ENCODE peak calls at places on chromosomes 1 and 21, in five cellular contexts. I is mammary epithelial cell, B is H9, T is neural progenitor cell, G is MM.1S. W is an unnamed sample.

GRCh38 chr1:215119719-215120118 is 37.2 kb downstream of the KCNK2 start:
- DNase-seq in I (peak; percentile 20), B (no peak), T (no peak), G (no peak), W (no peak)

GRCh38 chr1:56647106-56647505 is 2.0 kb downstream of the PRKAA2 start:
- DNase-seq in I (no peak), B (no peak), T (no peak), G (no peak), W (no peak)

GRCh38 chr1:229893762-229894444 is 173.1 kb upstream of the GALNT2 start:
- DNase-seq in I (peak; percentile 94), B (no peak), T (no peak), G (no peak), W (no peak)

GRCh38 chr1:230781596-230781995 is 34.4 kb downstream of the CAPN9 start:
- DNase-seq in I (peak; percentile 34), B (no peak), T (no peak), G (peak; percentile 65), W (no peak)

GRCh38 chr1:67134692-67135091 is at the start of gene C1orf141:
- DNase-seq in I (no peak), B (peak; percentile 63), T (peak; percentile 77), G (no peak), W (no peak)

GRCh38 chr1:236685917-236686814 is at the start of gene ACTN2:
- DNase-seq in I (no peak), B (peak; percentile 76), T (peak; percentile 85), G (no peak), W (no peak)

GRCh38 chr1:236687273-236687672 is 974 bp downstream of the ACTN2 start:
- DNase-seq in I (no peak), B (no peak), T (peak; percentile 43), G (no peak), W (no peak)

GRCh38 chr1:185974367-185974766 is 240.2 kb downstream of the HMCN1 start:
- DNase-seq in I (no peak), B (no peak), T (no peak), G (no peak), W (no peak)

GRCh38 chr21:43712268-43712942 is 6.5 kb upstream of the PDXK start:
- DNase-seq in I (peak; percentile 66), B (peak; percentile 32), T (no peak), G (no peak), W (no peak)

GRCh38 chr1:100219879-100220278 is 29.8 kb downstream of the DBT start:
- DNase-seq in I (no peak), B (no peak), T (no peak), G (no peak), W (no peak)

GRCh38 chr1:17553970-17554369 is 14.5 kb downstream of the ARHGEF10L start:
- DNase-seq in I (peak; percentile 88), B (no peak), T (no peak), G (no peak), W (no peak)

GRCh38 chr1:84366786-84367185 is 31.5 kb upstream of the DNASE2B start:
- DNase-seq in I (no peak), B (no peak), T (no peak), G (no peak), W (no peak)

GRCh38 chr1:151518936-151519335 is 7.7 kb downstream of the CGN start:
- DNase-seq in I (no peak), B (no peak), T (no peak), G (no peak), W (no peak)

GRCh38 chr1:168552961-168553360 is 9.2 kb upstream of the XCL2 start:
- DNase-seq in I (no peak), B (no peak), T (no peak), G (no peak), W (no peak)

GRCh38 chr1:209542585-209542984 is 40.9 kb upstream of the CAMK1G start:
- DNase-seq in I (peak; percentile 98), B (no peak), T (no peak), G (peak; percentile 15), W (no peak)

GRCh38 chr1:29408831-29409605 is 172.7 kb downstream of the PTPRU start:
- DNase-seq in I (no peak), B (peak; percentile 24), T (no peak), G (no peak), W (no peak)

GRCh38 chr1:20184481-20184900 is 1.4 kb upstream of the UBXN10 start:
- DNase-seq in I (no peak), B (no peak), T (no peak), G (no peak), W (no peak)

GRCh38 chr1:165265196-165265838 is 91.2 kb downstream of the LMX1A start:
- DNase-seq in I (no peak), B (no peak), T (no peak), G (no peak), W (no peak)

GRCh38 chr1:246798606-246799496 is 74.6 kb downstream of the SCCPDH start:
- DNase-seq in I (no peak), B (no peak), T (no peak), G (no peak), W (no peak)

GRCh38 chr1:221045842-221046831 is 166.9 kb downstream of the HLX start:
- DNase-seq in I (no peak), B (no peak), T (no peak), G (peak; percentile 88), W (no peak)

GRCh38 chr1:11526071-11526895 is 47.3 kb downstream of the DISP3 start:
- DNase-seq in I (peak; percentile 3), B (no peak), T (no peak), G (no peak), W (no peak)

GRCh38 chr1:29690156-29690555 is 453.8 kb downstream of the PTPRU start:
- DNase-seq in I (no peak), B (peak; percentile 11), T (no peak), G (no peak), W (no peak)

GRCh38 chr1:161192476-161193465 is 6.1 kb downstream of the ADAMTS4 start:
- DNase-seq in I (peak; percentile 48), B (peak; percentile 74), T (peak; percentile 81), G (peak; percentile 89), W (peak; percentile 76)

GRCh38 chr1:195202271-195202670 is 1406.0 kb downstream of the KCNT2 start:
- DNase-seq in I (no peak), B (no peak), T (no peak), G (no peak), W (no peak)

GRCh38 chr21:46216132-46216747 is 12.3 kb downstream of the LSS start:
- DNase-seq in I (no peak), B (no peak), T (no peak), G (no peak), W (no peak)

GRCh38 chr1:173742203-173742886 is 27.6 kb downstream of the KLHL20 start:
- DNase-seq in I (no peak), B (no peak), T (no peak), G (no peak), W (no peak)

GRCh38 chr21:38859852-38860251 is 54.1 kb downstream of the ETS2 start:
- DNase-seq in I (peak; percentile 68), B (no peak), T (no peak), G (no peak), W (no peak)

GRCh38 chr1:51523931-51524330 is 4.9 kb upstream of the EPS15 start:
- DNase-seq in I (no peak), B (no peak), T (no peak), G (no peak), W (no peak)

GRCh38 chr1:193367863-193368262 is 181.4 kb upstream of the B3GALT2 start:
- DNase-seq in I (no peak), B (no peak), T (no peak), G (no peak), W (no peak)

GRCh38 chr21:40421121-40421520 is 425.8 kb downstream of the DSCAM start:
- DNase-seq in I (peak; percentile 89), B (no peak), T (no peak), G (no peak), W (no peak)

GRCh38 chr1:119873166-119874025 is 22.9 kb downstream of the ADAM30 start:
- DNase-seq in I (peak; percentile 87), B (no peak), T (no peak), G (no peak), W (no peak)

GRCh38 chr1:117093091-117093534 is 28.4 kb downstream of the TRIM45 start:
- DNase-seq in I (peak; percentile 88), B (peak; percentile 50), T (peak; percentile 19), G (no peak), W (no peak)

GRCh38 chr1:57551476-57551875 is 127.6 kb upstream of the DAB1 start:
- DNase-seq in I (no peak), B (peak; percentile 29), T (no peak), G (no peak), W (no peak)

GRCh38 chr1:36816348-36816747 is 218.0 kb downstream of the GRIK3 start:
- DNase-seq in I (no peak), B (no peak), T (no peak), G (no peak), W (no peak)

GRCh38 chr1:22808186-22808845 is 97.7 kb downstream of the EPHB2 start:
- DNase-seq in I (peak; percentile 79), B (no peak), T (no peak), G (no peak), W (no peak)

GRCh38 chr1:91799159-91799558 is 86.8 kb downstream of the TGFBR3 start:
- DNase-seq in I (no peak), B (no peak), T (no peak), G (no peak), W (no peak)

GRCh38 chr1:91798241-91798648 is 87.7 kb downstream of the TGFBR3 start:
- DNase-seq in I (no peak), B (no peak), T (no peak), G (no peak), W (no peak)

GRCh38 chr1:91798741-91799140 is 87.2 kb downstream of the TGFBR3 start:
- DNase-seq in I (no peak), B (no peak), T (no peak), G (no peak), W (no peak)

GRCh38 chr1:91801496-91802115 is 84.3 kb downstream of the TGFBR3 start:
- DNase-seq in I (no peak), B (no peak), T (no peak), G (no peak), W (no peak)

GRCh38 chr1:91799863-91800262 is 86.1 kb downstream of the TGFBR3 start:
- DNase-seq in I (no peak), B (no peak), T (no peak), G (no peak), W (no peak)
- H3K4me2 ChIP-seq in I (no peak overlapping the region), B (no peak overlapping the region), T (no peak overlapping the region), G (no peak overlapping the region), W (no peak overlapping the region)

DNA sequence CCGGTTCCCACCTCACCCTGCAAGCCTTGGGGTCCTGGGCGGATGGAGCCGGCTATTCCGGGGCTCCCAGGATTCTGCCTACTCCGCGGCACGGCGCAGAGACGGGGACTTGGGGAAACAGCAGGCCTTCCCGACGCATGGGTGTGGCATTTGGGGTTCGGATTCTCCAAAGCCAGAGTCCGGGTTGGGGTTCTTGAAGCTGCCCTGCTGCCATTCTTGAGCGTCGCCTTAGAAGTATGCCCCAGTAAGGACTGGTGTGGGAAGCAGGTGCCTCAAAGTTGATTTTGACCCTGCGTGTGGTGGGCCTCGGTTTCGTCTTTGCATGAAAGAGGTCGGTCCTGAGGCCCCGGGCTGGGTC is 624 bp downstream of the GUK1 start:
- DNase-seq in I (no peak), B (no peak), T (no peak), G (peak; percentile 22), W (no peak)
- H2AFZ ChIP-seq in I (peak overlapping the region; percentile 86), B (no peak overlapping the region), T (no peak overlapping the region), G (peak overlapping the region; percentile 86), W (peak overlapping the region; percentile 89)

GRCh38 chr1:27357281-27358037 is 9.3 kb downstream of the MAP3K6 start:
- DNase-seq in I (no peak), B (peak; percentile 94), T (peak; percentile 85), G (peak; percentile 64), W (peak; percentile 85)
- H4K20me1 ChIP-seq in I (no peaks in the 10 kb centered on the region), B (peaks cover 4% of the 10 kb centered on the region), T (peaks cover 17% of the 10 kb centered on the region), G (no peaks in the 10 kb centered on the region), W (no peaks in the 10 kb centered on the region)

GRCh38 chr1:115412733-115413132 is 74.7 kb upstream of the NGF start:
- DNase-seq in I (no peak), B (no peak), T (no peak), G (no peak), W (no peak)
- H3K4me2 ChIP-seq in I (no peak overlapping the region), B (no peak overlapping the region), T (no peak overlapping the region), G (no peak overlapping the region), W (no peak overlapping the region)